ENCODE peak calls at places on chromosomes 16 and 17, in seven cellular contexts. A, H, D, J, X, C and F are unnamed samples.

GRCh38 chr16:22053921-22054341 is 38.4 kb upstream of the VWA3A start:
- DNase-seq in C (no peak), X (no peak), H (no peak), J (no peak), D (no peak), A (no peak), F (no peak)

GRCh38 chr17:50177983-50178834 is 12.4 kb downstream of the SGCA start:
- DNase-seq in X (peak), A (peak), C (peak), D (peak), J (no peak), H (peak), F (no peak)

GRCh38 chr17:67521773-67522069 is 144.6 kb downstream of the PITPNC1 start:
- DNase-seq in C (no peak), D (no peak), A (no peak), H (no peak), J (no peak), X (no peak), F (no peak)

GRCh38 chr17:50946891-50947843 is 81.0 kb upstream of the TOB1 start:
- DNase-seq in H (no peak), A (no peak), C (no peak), J (no peak), D (no peak), X (no peak), F (no peak)

GRCh38 chr17:44106801-44107200 is 16.6 kb downstream of the HDAC5 start:
- DNase-seq in X (no peak), J (no peak), A (no peak), D (no peak), H (no peak), C (no peak), F (no peak)

GRCh38 chr17:1905190-1905919 is 75.5 kb downstream of the RPA1 start:
- DNase-seq in D (no peak), H (no peak), J (no peak), X (no peak), A (peak), C (no peak), F (no peak)

GRCh38 chr17:65413390-65413789 is 148.1 kb downstream of the AXIN2 start:
- DNase-seq in A (no peak), J (no peak), C (no peak), H (no peak), X (no peak), D (no peak), F (no peak)

GRCh38 chr16:78113258-78113657 is 13.8 kb downstream of the WWOX start:
- DNase-seq in A (no peak), H (no peak), X (no peak), D (no peak), J (no peak), C (no peak), F (no peak)

GRCh38 chr16:272633-273546 is 2.9 kb downstream of the RGS11 start:
- DNase-seq in C (no peak), A (no peak), J (no peak), D (no peak), X (no peak), H (no peak), F (no peak)

GRCh38 chr17:81976332-81977210 is 858 bp upstream of the ASPSCR1 start:
- DNase-seq in H (peak), A (no peak), C (no peak), X (peak), J (no peak), D (no peak), F (no peak)

GRCh38 chr17:50575581-50576210 is 15.2 kb downstream of the CACNA1G start:
- DNase-seq in D (no peak), C (no peak), X (peak), A (no peak), J (no peak), H (no peak), F (no peak)

GRCh38 chr16:54052271-54052670 is 234.3 kb downstream of the IRX3 start:
- DNase-seq in J (no peak), X (no peak), C (no peak), H (no peak), D (no peak), A (no peak), F (no peak)

GRCh38 chr16:81448154-81449131 is 3.8 kb downstream of the CMIP start:
- DNase-seq in J (no peak), H (no peak), A (peak), D (no peak), X (no peak), C (peak), F (no peak)

GRCh38 chr16:30409125-30410060 is 2.0 kb downstream of the ZNF771 start:
- DNase-seq in X (peak), D (peak), J (peak), A (peak), C (peak), H (peak), F (peak)

GRCh38 chr16:12271006-12271405 is 294.5 kb downstream of the SNX29 start:
- DNase-seq in A (no peak), D (no peak), H (peak), J (no peak), X (peak), C (no peak), F (no peak)

GRCh38 chr16:19238386-19238785 is 47.1 kb upstream of the CLEC19A start:
- DNase-seq in X (no peak), J (no peak), H (no peak), C (no peak), A (no peak), D (no peak), F (no peak)

GRCh38 chr17:79986441-79987186 is 49.1 kb downstream of the TBC1D16 start:
- DNase-seq in A (no peak), H (no peak), D (peak), X (no peak), C (no peak), J (no peak), F (no peak)

GRCh38 chr17:79244665-79245064 is 170.0 kb downstream of the ENGASE start:
- DNase-seq in J (no peak), D (no peak), X (no peak), H (no peak), A (no peak), C (no peak), F (no peak)

GRCh38 chr17:44351961-44352921 is 7.1 kb downstream of the GRN start:
- DNase-seq in J (no peak), D (no peak), C (no peak), H (no peak), X (no peak), A (no peak), F (no peak)

GRCh38 chr16:106623-107324 is 28.7 kb downstream of the MPG start:
- DNase-seq in H (peak), X (peak), C (no peak), J (no peak), A (peak), D (peak), F (no peak)

GRCh38 chr16:66936462-66936861 is 1.1 kb downstream of the CES2 start:
- DNase-seq in A (no peak), D (no peak), C (no peak), H (no peak), J (no peak), X (no peak), F (no peak)

GRCh38 chr16:85393674-85394510 is 219.2 kb upstream of the GSE1 start:
- DNase-seq in H (peak), J (peak), X (peak), D (peak), C (peak), A (peak), F (peak)

GRCh38 chr17:64339516-64340475 is 50.9 kb downstream of the PECAM1 start:
- DNase-seq in J (no peak), D (no peak), C (no peak), A (no peak), X (no peak), H (no peak), F (no peak)

GRCh38 chr17:17419166-17419565 is 57.6 kb upstream of the MED9 start:
- DNase-seq in J (no peak), A (no peak), D (no peak), H (no peak), C (no peak), X (no peak), F (no peak)

GRCh38 chr17:78272914-78273258 is 41.5 kb downstream of the TMEM235 start:
- DNase-seq in J (no peak), C (no peak), X (no peak), H (no peak), D (no peak), A (no peak), F (no peak)

GRCh38 chr17:62187681-62188080 is 122.6 kb upstream of the MED13 start:
- DNase-seq in D (no peak), J (no peak), C (no peak), X (no peak), A (no peak), H (no peak), F (no peak)

GRCh38 chr16:50395763-50396710 is 27.2 kb upstream of the BRD7 start:
- DNase-seq in D (no peak), H (no peak), J (no peak), A (no peak), X (no peak), C (no peak), F (no peak)

GRCh38 chr17:1203111-1203966 is 23.6 kb upstream of the ABR start:
- DNase-seq in X (peak), H (no peak), D (peak), A (peak), C (no peak), J (peak), F (no peak)

GRCh38 chr16:67389911-67390815 is 3.1 kb downstream of the TPPP3 start:
- DNase-seq in A (no peak), J (no peak), H (peak), D (no peak), X (no peak), C (no peak), F (no peak)

GRCh38 chr16:1042776-1043349 is 29.7 kb upstream of the SSTR5 start:
- DNase-seq in A (no peak), H (no peak), J (no peak), D (no peak), X (no peak), C (no peak), F (no peak)

GRCh38 chr17:74566132-74566753 is 1.1 kb downstream of the CD300H start:
- DNase-seq in J (no peak), A (peak), D (no peak), X (peak), C (no peak), H (peak), F (no peak)

GRCh38 chr16:66487580-66488235 is 60.6 kb downstream of the BEAN1 start:
- DNase-seq in D (no peak), X (no peak), J (no peak), C (no peak), H (no peak), A (no peak), F (no peak)

GRCh38 chr16:77297996-77298637 is 98.9 kb downstream of the SYCE1L start:
- DNase-seq in A (no peak), C (no peak), H (no peak), J (no peak), X (no peak), D (peak), F (no peak)

GRCh38 chr17:27338536-27338985 is 44.6 kb downstream of the WSB1 start:
- DNase-seq in C (no peak), J (no peak), D (no peak), A (no peak), H (no peak), X (no peak), F (no peak)

GRCh38 chr17:27265333-27265732 is 28.6 kb upstream of the WSB1 start:
- DNase-seq in D (no peak), X (no peak), H (no peak), J (no peak), A (no peak), C (no peak), F (no peak)

GRCh38 chr17:63381101-63381729 is 64.9 kb downstream of the CYB561 start:
- DNase-seq in D (peak), J (no peak), X (no peak), A (peak), H (no peak), C (no peak), F (no peak)

GRCh38 chr17:10815318-10815717 is 11.4 kb upstream of the TMEM238L start:
- DNase-seq in J (no peak), X (no peak), D (no peak), A (no peak), C (no peak), H (no peak), F (no peak)